ENCODE peak calls at places on chromosomes 11 and 22, in four cellular contexts. One of them, this sample, is unnamed.

GRCh38 chr11:20388096-20389055 is 860 bp downstream of the PRMT3 start:
- DNase-seq in breast epithelium: no peak
- DNase-seq in brain microvascular endothelial cell: no peak
- DNase-seq in ascending aorta: no peak
- DNase-seq in this sample: no peak

GRCh38 chr11:70655816-70656215 is 257.5 kb downstream of the CTTN start:
- DNase-seq in ascending aorta: no peak
- DNase-seq in breast epithelium: no peak
- DNase-seq in brain microvascular endothelial cell: no peak
- DNase-seq in this sample: no peak

GRCh38 chr22:19497245-19497644 is 17.5 kb downstream of the CDC45 start:
- DNase-seq in brain microvascular endothelial cell: peak; percentile 96
- DNase-seq in ascending aorta: no peak
- DNase-seq in breast epithelium: no peak
- DNase-seq in this sample: no peak

GRCh38 chr11:117930668-117931330 is 1.6 kb upstream of the TMPRSS13 start:
- DNase-seq in breast epithelium: peak; percentile 43
- DNase-seq in brain microvascular endothelial cell: no peak
- DNase-seq in ascending aorta: no peak
- DNase-seq in this sample: no peak

GRCh38 chr11:48341466-48341865 is 16.7 kb downstream of the OR4C3 start:
- DNase-seq in breast epithelium: no peak
- DNase-seq in ascending aorta: no peak
- DNase-seq in brain microvascular endothelial cell: no peak
- DNase-seq in this sample: no peak

GRCh38 chr11:34086554-34087278 is 18.7 kb upstream of the NAT10 start:
- DNase-seq in brain microvascular endothelial cell: no peak
- DNase-seq in ascending aorta: no peak
- DNase-seq in breast epithelium: no peak
- DNase-seq in this sample: no peak

GRCh38 chr11:35337136-35337918 is 82.0 kb downstream of the SLC1A2 start:
- DNase-seq in breast epithelium: no peak
- DNase-seq in brain microvascular endothelial cell: peak; percentile 98
- DNase-seq in ascending aorta: no peak
- DNase-seq in this sample: no peak

GRCh38 chr11:107591098-107591445 is at the start of gene ELMOD1:
- DNase-seq in breast epithelium: no peak
- DNase-seq in brain microvascular endothelial cell: peak; percentile 24
- DNase-seq in ascending aorta: no peak
- DNase-seq in this sample: peak; percentile 72

GRCh38 chr11:68298659-68299516 is 13.5 kb upstream of the LRP5 start:
- DNase-seq in ascending aorta: no peak
- DNase-seq in breast epithelium: no peak
- DNase-seq in brain microvascular endothelial cell: no peak
- DNase-seq in this sample: no peak

GRCh38 chr11:1870721-1871466 is 18.0 kb downstream of the LSP1 start:
- DNase-seq in breast epithelium: no peak
- DNase-seq in ascending aorta: no peak
- DNase-seq in brain microvascular endothelial cell: no peak
- DNase-seq in this sample: no peak

GRCh38 chr11:122309262-122309925 is 193.4 kb upstream of the BLID start:
- DNase-seq in brain microvascular endothelial cell: no peak
- DNase-seq in ascending aorta: no peak
- DNase-seq in breast epithelium: no peak
- DNase-seq in this sample: no peak

GRCh38 chr11:2445107-2445947 is 519 bp downstream of the KCNQ1 start:
- DNase-seq in breast epithelium: no peak
- DNase-seq in brain microvascular endothelial cell: no peak
- DNase-seq in ascending aorta: no peak
- DNase-seq in this sample: no peak

GRCh38 chr11:124943242-124943641 is 7.4 kb upstream of the HEPACAM start:
- DNase-seq in breast epithelium: no peak
- DNase-seq in ascending aorta: no peak
- DNase-seq in brain microvascular endothelial cell: no peak
- DNase-seq in this sample: no peak

GRCh38 chr11:132523929-132524328 is 1008.4 kb downstream of the OPCML start:
- DNase-seq in brain microvascular endothelial cell: no peak
- DNase-seq in ascending aorta: no peak
- DNase-seq in breast epithelium: no peak
- DNase-seq in this sample: no peak

GRCh38 chr22:45159652-45160462 is 3.9 kb upstream of the NUP50 start:
- DNase-seq in ascending aorta: no peak
- DNase-seq in brain microvascular endothelial cell: no peak
- DNase-seq in breast epithelium: no peak
- DNase-seq in this sample: no peak

GRCh38 chr11:57703341-57703740 is 8.7 kb downstream of the MED19 start:
- DNase-seq in ascending aorta: no peak
- DNase-seq in brain microvascular endothelial cell: no peak
- DNase-seq in breast epithelium: no peak
- DNase-seq in this sample: no peak

GRCh38 chr11:35943761-35944502 is at the start of gene LDLRAD3:
- DNase-seq in ascending aorta: no peak
- DNase-seq in breast epithelium: peak; percentile 76
- DNase-seq in brain microvascular endothelial cell: peak; percentile 86
- DNase-seq in this sample: peak; percentile 77

GRCh38 chr22:42993651-42994275 is 21.2 kb downstream of the PACSIN2 start:
- DNase-seq in breast epithelium: no peak
- DNase-seq in brain microvascular endothelial cell: no peak
- DNase-seq in ascending aorta: no peak
- DNase-seq in this sample: no peak

GRCh38 chr11:8545698-8546366 is 48.2 kb downstream of the STK33 start:
- DNase-seq in ascending aorta: no peak
- DNase-seq in brain microvascular endothelial cell: no peak
- DNase-seq in breast epithelium: no peak
- DNase-seq in this sample: no peak

GRCh38 chr11:2592559-2593392 is 107.0 kb downstream of the KCNQ1OT1 start:
- DNase-seq in ascending aorta: peak; percentile 8
- DNase-seq in brain microvascular endothelial cell: no peak
- DNase-seq in breast epithelium: no peak
- DNase-seq in this sample: no peak

GRCh38 chr11:8234425-8234821 is 29.3 kb downstream of the LMO1 start:
- DNase-seq in brain microvascular endothelial cell: no peak
- DNase-seq in breast epithelium: no peak
- DNase-seq in ascending aorta: no peak
- DNase-seq in this sample: no peak

GRCh38 chr11:79049627-79050238 is 391.1 kb downstream of the TENM4 start:
- DNase-seq in breast epithelium: no peak
- DNase-seq in ascending aorta: no peak
- DNase-seq in brain microvascular endothelial cell: no peak
- DNase-seq in this sample: no peak

GRCh38 chr11:2807276-2807681 is 78.3 kb downstream of the CDKN1C start:
- DNase-seq in breast epithelium: peak; percentile 83
- DNase-seq in ascending aorta: peak; percentile 9
- DNase-seq in brain microvascular endothelial cell: no peak
- DNase-seq in this sample: peak; percentile 69

GRCh38 chr11:112961146-112961668 is at the start of gene NCAM1:
- DNase-seq in breast epithelium: no peak
- DNase-seq in ascending aorta: no peak
- DNase-seq in brain microvascular endothelial cell: peak; percentile 48
- DNase-seq in this sample: peak; percentile 82

GRCh38 chr22:26033586-26033985 is 135.7 kb upstream of the SEZ6L start:
- DNase-seq in breast epithelium: no peak
- DNase-seq in ascending aorta: no peak
- DNase-seq in brain microvascular endothelial cell: no peak
- DNase-seq in this sample: no peak

GRCh38 chr11:87280143-87280542 is 242.4 kb downstream of the TMEM135 start:
- DNase-seq in brain microvascular endothelial cell: no peak
- DNase-seq in ascending aorta: no peak
- DNase-seq in breast epithelium: no peak
- DNase-seq in this sample: no peak

GRCh38 chr22:30209642-30210041 is 36.9 kb downstream of the LIF start:
- DNase-seq in ascending aorta: no peak
- DNase-seq in breast epithelium: peak; percentile 28
- DNase-seq in brain microvascular endothelial cell: no peak
- DNase-seq in this sample: no peak

GRCh38 chr22:48576333-48577013 is 1251.2 kb downstream of the BRD1 start:
- DNase-seq in breast epithelium: no peak
- DNase-seq in ascending aorta: no peak
- DNase-seq in brain microvascular endothelial cell: no peak
- DNase-seq in this sample: peak; percentile 45

GRCh38 chr11:118633979-118634378 is 26.6 kb downstream of the PHLDB1 start:
- DNase-seq in breast epithelium: no peak
- DNase-seq in brain microvascular endothelial cell: no peak
- DNase-seq in ascending aorta: no peak
- DNase-seq in this sample: no peak

GRCh38 chr11:130165601-130166456 is 6.2 kb downstream of the ST14 start:
- DNase-seq in ascending aorta: peak; percentile 40
- DNase-seq in breast epithelium: no peak
- DNase-seq in brain microvascular endothelial cell: no peak
- DNase-seq in this sample: no peak

GRCh38 chr22:43884600-43885318 is 7.1 kb downstream of the PNPLA5 start:
- DNase-seq in brain microvascular endothelial cell: peak; percentile 11
- DNase-seq in breast epithelium: peak; percentile 55
- DNase-seq in ascending aorta: no peak
- DNase-seq in this sample: peak; percentile 64

GRCh38 chr11:69700278-69701140 is 3.3 kb downstream of the FGF19 start:
- DNase-seq in breast epithelium: no peak
- DNase-seq in ascending aorta: no peak
- DNase-seq in brain microvascular endothelial cell: peak; percentile 56
- DNase-seq in this sample: peak; percentile 70

GRCh38 chr22:22877523-22878210 is 9.9 kb upstream of the IGLL5 start:
- DNase-seq in brain microvascular endothelial cell: peak; percentile 36
- DNase-seq in ascending aorta: no peak
- DNase-seq in breast epithelium: no peak
- DNase-seq in this sample: no peak

GRCh38 chr11:78244546-78245315 is 56.0 kb downstream of the USP35 start:
- DNase-seq in ascending aorta: no peak
- DNase-seq in breast epithelium: no peak
- DNase-seq in brain microvascular endothelial cell: no peak
- DNase-seq in this sample: no peak

GRCh38 chr11:47912843-47913437 is 64.8 kb upstream of the NUP160 start:
- DNase-seq in brain microvascular endothelial cell: no peak
- DNase-seq in breast epithelium: no peak
- DNase-seq in ascending aorta: no peak
- DNase-seq in this sample: no peak

GRCh38 chr22:37206841-37207821 is 5.1 kb downstream of the SSTR3 start:
- DNase-seq in ascending aorta: no peak
- DNase-seq in brain microvascular endothelial cell: no peak
- DNase-seq in breast epithelium: peak; percentile 50
- DNase-seq in this sample: no peak

GRCh38 chr11:131889760-131890620 is 519.6 kb downstream of the NTM start:
- DNase-seq in brain microvascular endothelial cell: no peak
- DNase-seq in ascending aorta: no peak
- DNase-seq in breast epithelium: no peak
- DNase-seq in this sample: no peak

GRCh38 chr11:8711895-8712442 is 29.4 kb downstream of the RPL27A start:
- DNase-seq in breast epithelium: no peak
- DNase-seq in brain microvascular endothelial cell: no peak
- DNase-seq in ascending aorta: no peak
- DNase-seq in this sample: no peak

GRCh38 chr11:31798057-31799035 is 12.8 kb downstream of the PAX6 start:
- DNase-seq in breast epithelium: peak; percentile 49
- DNase-seq in brain microvascular endothelial cell: no peak
- DNase-seq in ascending aorta: no peak
- DNase-seq in this sample: peak; percentile 59
- TF ChIP-seq CTCF in breast epithelium: no peak
- TF ChIP-seq CTCF in brain microvascular endothelial cell: peak; percentile 66
- TF ChIP-seq CTCF in ascending aorta: peak; percentile 8
- TF ChIP-seq CTCF in this sample: no peak

GRCh38 chr11:121104223-121104831 is 3.3 kb downstream of the TECTA start:
- DNase-seq in breast epithelium: no peak
- DNase-seq in brain microvascular endothelial cell: no peak
- DNase-seq in ascending aorta: no peak
- DNase-seq in this sample: no peak
- TF ChIP-seq CTCF in breast epithelium: no peak
- TF ChIP-seq CTCF in brain microvascular endothelial cell: no peak
- TF ChIP-seq CTCF in ascending aorta: no peak
- TF ChIP-seq CTCF in this sample: no peak

GRCh38 chr11:120912504-120912903 is 111.4 kb upstream of the TBCEL start:
- DNase-seq in breast epithelium: no peak
- DNase-seq in brain microvascular endothelial cell: peak; percentile 27
- DNase-seq in ascending aorta: no peak
- DNase-seq in this sample: no peak
- TF ChIP-seq CTCF in breast epithelium: no peak
- TF ChIP-seq CTCF in brain microvascular endothelial cell: peak; percentile 49
- TF ChIP-seq CTCF in ascending aorta: no peak
- TF ChIP-seq CTCF in this sample: no peak

DNA sequence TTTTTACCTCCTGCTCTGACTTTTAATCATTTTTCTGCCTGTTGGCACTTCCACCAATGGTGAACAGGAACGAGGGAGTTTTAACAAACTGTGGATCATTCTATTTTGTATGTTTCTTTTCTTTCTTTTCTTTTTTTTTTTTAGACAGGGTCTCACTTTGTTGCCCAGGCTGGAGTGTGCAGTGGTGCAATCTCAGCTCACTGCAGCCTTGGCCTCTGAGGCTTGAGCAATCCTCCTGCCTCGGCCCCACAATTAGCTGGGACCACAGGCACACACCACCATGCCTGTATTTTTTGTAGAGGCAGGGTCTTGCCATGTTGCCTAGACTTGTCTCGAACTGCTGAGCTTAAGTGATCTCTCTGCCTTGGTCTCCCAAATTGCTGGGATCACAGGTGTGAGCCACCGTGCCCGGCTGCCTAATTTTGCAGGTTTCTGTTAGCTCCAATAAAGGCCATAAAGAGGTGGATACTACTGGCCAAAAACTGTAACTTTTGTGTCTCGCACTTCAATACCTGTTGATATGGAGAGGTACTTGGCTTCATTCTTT is 59.8 kb downstream of the SLC25A17 start:
- DNase-seq in breast epithelium: no peak
- DNase-seq in ascending aorta: no peak
- DNase-seq in brain microvascular endothelial cell: no peak
- DNase-seq in this sample: no peak
- TF ChIP-seq CTCF in breast epithelium: no peak
- TF ChIP-seq CTCF in ascending aorta: no peak
- TF ChIP-seq CTCF in brain microvascular endothelial cell: no peak
- TF ChIP-seq CTCF in this sample: no peak

DNA sequence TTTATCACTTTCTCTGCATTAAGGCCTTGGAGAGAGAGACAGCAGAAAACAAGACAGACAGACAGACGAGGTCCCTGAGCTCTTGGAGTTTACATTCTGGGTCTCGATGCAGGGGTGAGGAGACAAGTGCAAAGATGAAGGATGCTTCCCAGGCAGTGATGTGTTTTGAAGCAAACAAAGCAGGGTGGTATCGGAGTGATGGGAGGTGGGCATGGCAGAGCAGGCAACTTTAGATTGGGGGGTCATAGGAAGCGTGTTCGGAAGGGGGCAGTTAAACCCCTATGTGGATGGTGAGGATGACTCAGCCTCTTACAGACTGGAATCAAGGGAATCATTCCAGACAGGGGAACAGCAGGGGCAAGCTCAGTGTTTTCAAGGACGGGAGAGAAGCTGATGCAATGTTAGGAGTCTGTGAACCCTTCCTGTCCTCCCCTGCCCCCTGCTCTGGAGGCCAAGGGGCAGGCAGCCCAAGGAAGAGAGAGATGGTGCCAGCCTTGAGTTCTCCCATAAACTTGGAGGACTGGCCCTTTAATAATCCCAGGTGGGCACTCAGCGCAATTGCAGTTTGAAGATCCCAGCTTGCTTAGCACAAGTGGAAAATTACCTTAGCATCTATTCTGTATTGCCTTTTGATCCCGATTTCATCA is 180.2 kb downstream of the CHST1 start:
- DNase-seq in brain microvascular endothelial cell: no peak
- DNase-seq in breast epithelium: no peak
- DNase-seq in ascending aorta: no peak
- DNase-seq in this sample: no peak
- TF ChIP-seq CTCF in brain microvascular endothelial cell: peak; percentile 11
- TF ChIP-seq CTCF in breast epithelium: no peak
- TF ChIP-seq CTCF in ascending aorta: no peak
- TF ChIP-seq CTCF in this sample: no peak

GRCh38 chr11:76493626-76494539 is 49.1 kb downstream of the EMSY start:
- DNase-seq in breast epithelium: no peak
- DNase-seq in ascending aorta: no peak
- DNase-seq in brain microvascular endothelial cell: no peak
- DNase-seq in this sample: no peak
- TF ChIP-seq CTCF in breast epithelium: no peak
- TF ChIP-seq CTCF in ascending aorta: no peak
- TF ChIP-seq CTCF in brain microvascular endothelial cell: no peak
- TF ChIP-seq CTCF in this sample: no peak

This sample was measured in mesothelial cell of epicardium.